ENCODE peak calls at places on chromosomes 1 and 21, in four cellular contexts. S is K562, W is mammary epithelial cell, N is prostate gland. L is an unnamed sample.

GRCh38 chr1:167950569-167950968 is 13.7 kb upstream of the MPC2 start:
- DNase-seq in S (no peak), W (no peak), N (no peak), L (peak)

GRCh38 chr1:35486858-35487408 is 70.3 kb downstream of the KIAA0319L start:
- DNase-seq in S (no peak), W (no peak), N (no peak), L (no peak)

GRCh38 chr21:46323227-46323709 is 402 bp downstream of the C21orf58 start:
- DNase-seq in S (no peak), W (no peak), N (no peak), L (no peak)

GRCh38 chr1:178145605-178146004 is 51.7 kb downstream of the RASAL2 start:
- DNase-seq in S (no peak), W (no peak), N (no peak), L (no peak)

GRCh38 chr1:70247768-70248167 is 26.6 kb downstream of the SRSF11 start:
- DNase-seq in S (no peak), W (no peak), N (no peak), L (peak)

GRCh38 chr1:75529488-75529887 is 81.4 kb downstream of the SLC44A5 start:
- DNase-seq in S (no peak), W (no peak), N (no peak), L (no peak)

GRCh38 chr1:183774938-183775337 is 30.0 kb upstream of the RGL1 start:
- DNase-seq in S (no peak), W (no peak), N (no peak), L (no peak)

GRCh38 chr1:199221371-199222150 is 582.7 kb downstream of the PTPRC start:
- DNase-seq in S (no peak), W (no peak), N (no peak), L (no peak)

GRCh38 chr1:208944981-208945451 is 638.5 kb upstream of the CAMK1G start:
- DNase-seq in S (no peak), W (no peak), N (no peak), L (no peak)

GRCh38 chr1:179298952-179299351 is 5.4 kb downstream of the SOAT1 start:
- DNase-seq in S (no peak), W (no peak), N (no peak), L (no peak)

GRCh38 chr1:10706514-10706913 is 89.9 kb downstream of the CASZ1 start:
- DNase-seq in S (no peak), W (no peak), N (no peak), L (no peak)

GRCh38 chr1:214281902-214282695 is 1.1 kb downstream of the SMYD2 start:
- DNase-seq in S (peak), W (peak), N (no peak), L (peak)

GRCh38 chr1:227299688-227300087 is 18.6 kb downstream of the CDC42BPA start:
- DNase-seq in S (no peak), W (no peak), N (no peak), L (peak)

GRCh38 chr1:89781494-89782126 is 39.2 kb upstream of the LRRC8D start:
- DNase-seq in S (no peak), W (no peak), N (no peak), L (no peak)

GRCh38 chr1:160951443-160952128 is 3.0 kb downstream of the ITLN2 start:
- DNase-seq in S (peak), W (peak), N (peak), L (peak)
- TF ChIP-seq CTCF in S (peak), W (peak), N (peak), L (peak)

GRCh38 chr1:111219466-111220286 is 7.8 kb upstream of the CHI3L2 start:
- DNase-seq in S (no peak), W (no peak), N (no peak), L (no peak)
- H3K4me3 ChIP-seq in S (no peak), W (no peak), N (no peak), L (no peak)

GRCh38 chr1:66436378-66437135 is 97.4 kb upstream of the SGIP1 start:
- DNase-seq in S (no peak), W (peak), N (no peak), L (peak)

GRCh38 chr1:66439028-66439427 is 94.9 kb upstream of the SGIP1 start:
- DNase-seq in S (no peak), W (peak), N (no peak), L (no peak)

GRCh38 chr1:66438062-66438970 is 95.6 kb upstream of the SGIP1 start:
- DNase-seq in S (no peak), W (no peak), N (no peak), L (no peak)

GRCh38 chr1:66435541-66435940 is 98.4 kb upstream of the SGIP1 start:
- DNase-seq in S (no peak), W (no peak), N (no peak), L (no peak)

DNA sequence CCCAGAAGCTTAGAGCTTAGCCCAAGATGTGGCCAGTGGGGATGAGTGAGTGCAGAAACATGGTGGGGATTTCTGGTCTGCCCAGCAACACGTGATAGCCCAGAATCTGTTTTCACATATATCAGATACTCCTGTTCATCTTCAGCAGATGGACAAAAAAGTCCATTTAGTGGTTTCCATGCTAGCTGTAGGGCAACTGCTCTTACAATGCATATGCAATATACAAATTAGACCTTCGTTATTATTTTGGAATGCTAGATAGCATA is 96.9 kb upstream of the SGIP1 start:
- DNase-seq in S (no peak), W (peak), N (no peak), L (no peak)
- TF ChIP-seq CTCF in S (no peak), W (no peak), N (no peak), L (no peak)

DNA sequence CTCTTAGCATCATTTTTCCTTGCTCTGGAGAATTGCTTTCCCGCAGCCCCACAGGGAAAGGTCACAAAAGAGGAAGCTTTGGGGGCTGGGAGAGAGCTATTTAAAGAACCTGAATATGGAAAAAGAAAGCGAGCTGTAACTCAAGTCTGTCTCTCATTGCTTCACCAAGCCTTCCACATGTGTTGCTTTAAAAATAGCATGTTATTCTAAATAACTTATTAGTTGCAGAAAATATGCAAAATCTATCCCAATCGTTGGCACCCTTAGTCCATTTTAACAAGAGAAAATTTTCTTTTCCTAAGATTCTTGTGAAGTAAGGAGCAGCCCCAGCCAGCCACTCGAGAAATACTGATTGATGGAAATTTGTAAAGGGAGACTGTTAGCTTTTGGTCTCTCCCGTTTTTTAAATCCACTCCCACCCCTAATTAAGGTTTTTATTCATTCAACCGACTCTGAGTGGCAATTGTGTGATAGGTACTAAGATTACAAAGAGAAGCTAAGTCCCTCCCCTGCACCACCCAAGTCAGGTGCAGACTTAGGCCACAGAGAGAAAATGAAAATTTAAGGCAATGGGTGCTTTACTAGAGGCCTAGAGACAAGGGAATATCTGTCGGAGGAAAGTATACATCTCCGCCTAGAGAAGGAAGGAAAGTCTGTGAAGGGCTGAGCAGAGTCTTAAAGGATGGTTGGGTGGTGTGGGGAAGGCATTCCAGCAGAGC is 828 bp downstream of the CYP4X1 start:
- DNase-seq in S (no peak), W (no peak), N (no peak), L (no peak)
- H3K4me3 ChIP-seq in S (no peak), W (peak), N (peak), L (no peak)

DNA sequence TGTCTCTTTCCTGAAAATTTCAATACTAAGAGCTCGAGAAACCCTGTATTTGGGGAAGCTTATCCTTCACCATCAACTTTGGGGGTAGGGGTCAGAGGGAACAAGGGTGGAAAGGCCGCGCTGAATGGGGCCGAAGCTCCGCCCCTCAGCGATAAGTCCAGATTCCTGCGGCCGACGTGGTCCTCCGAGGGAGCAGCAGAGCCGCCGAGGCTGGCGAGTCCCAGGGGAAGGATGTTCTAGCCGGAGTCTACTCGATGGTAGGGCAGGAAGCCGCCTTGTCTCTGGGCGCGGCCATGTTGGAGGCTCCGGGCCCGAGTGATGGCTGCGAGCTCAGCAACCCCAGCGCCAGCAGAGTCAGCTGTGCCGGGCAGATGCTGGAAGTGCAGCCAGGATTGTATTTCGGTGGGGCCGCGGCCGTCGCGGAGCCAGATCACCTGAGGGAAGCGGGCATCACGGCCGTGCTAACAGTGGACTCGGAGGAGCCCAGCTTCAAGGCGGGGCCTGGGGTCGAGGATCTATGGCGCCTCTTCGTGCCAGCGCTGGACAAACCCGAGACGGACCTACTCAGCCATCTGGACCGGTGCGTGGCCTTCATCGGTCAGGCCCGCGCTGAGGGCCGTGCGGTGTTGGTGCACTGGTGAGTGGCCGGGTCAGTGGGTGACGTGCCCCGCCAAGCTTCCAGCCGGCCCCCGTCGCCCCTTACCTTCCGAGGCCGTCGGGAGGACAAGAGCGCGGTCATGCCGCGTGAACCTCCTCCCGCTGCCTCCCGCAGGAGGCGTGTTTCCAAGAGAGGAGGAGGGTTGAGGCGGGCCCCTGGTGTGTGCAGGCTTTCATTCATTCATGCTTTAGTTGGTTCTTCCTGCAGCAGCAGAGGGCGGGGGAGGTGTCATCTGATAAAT is at the start of gene DUSP12:
- DNase-seq in S (peak), W (peak), N (peak), L (peak)
- TF ChIP-seq CTCF in S (peak), W (no peak), N (peak), L (peak)

GRCh38 chr1:60133848-60134247 is 60.3 kb upstream of the C1orf87 start:
- DNase-seq in S (no peak), W (no peak), N (no peak), L (peak)

GRCh38 chr1:60134706-60135105 is 61.1 kb upstream of the C1orf87 start:
- DNase-seq in S (no peak), W (no peak), N (no peak), L (no peak)

GRCh38 chr1:60130703-60131102 is 57.1 kb upstream of the C1orf87 start:
- DNase-seq in S (no peak), W (no peak), N (no peak), L (no peak)

GRCh38 chr1:60132108-60132507 is 58.5 kb upstream of the C1orf87 start:
- DNase-seq in S (no peak), W (no peak), N (no peak), L (no peak)

GRCh38 chr1:60132985-60133673 is 59.6 kb upstream of the C1orf87 start:
- DNase-seq in S (no peak), W (no peak), N (no peak), L (peak)
- H3K4me3 ChIP-seq in S (no peak), W (no peak), N (no peak), L (no peak)

DNA sequence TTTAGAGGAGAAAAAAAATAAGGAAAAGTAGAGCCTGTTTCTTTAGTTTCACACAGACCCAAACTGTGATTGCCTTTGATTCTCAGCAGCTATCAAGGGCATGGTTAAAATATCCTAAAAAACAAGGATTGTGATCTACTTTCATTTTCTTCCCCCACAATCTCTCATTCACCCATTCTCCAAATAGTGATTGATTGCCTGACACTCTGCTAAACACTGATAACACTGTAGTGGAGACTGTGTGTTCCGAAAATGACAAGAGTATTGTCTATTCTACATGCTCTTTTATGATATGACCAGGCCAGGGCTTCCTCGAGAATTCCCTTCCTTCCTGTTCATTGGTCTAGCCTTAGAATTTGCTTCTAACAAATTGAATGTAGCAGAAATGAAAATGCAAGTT is 40.2 kb downstream of the PRMT6 start:
- DNase-seq in S (peak), W (no peak), N (no peak), L (no peak)
- TF ChIP-seq CTCF in S (no peak), W (no peak), N (no peak), L (no peak)

L was measured in fibroblast of villous mesenchyme.